ENCODE peak calls at places on chromosome 1, in seven cellular contexts. Y is anterior cingulate cortex, V is astrocyte of the spinal cord, N is NB4, Q is NCI-H1694, G is cardiac fibroblast, P is Right ventricle myocardium superior. W is an unnamed sample.

GRCh38 chr1:39491146-39491921 is at the start of gene BMP8A:
- DNase-seq in Y (no peak), Q (peak; percentile 99), N (peak; percentile 62), V (no peak), P (peak; percentile 65), G (no peak), W (peak; percentile 49)

GRCh38 chr1:163538682-163539081 is 216.9 kb downstream of the NUF2 start:
- DNase-seq in N (no peak), P (no peak), Q (no peak), G (no peak), Y (no peak), V (no peak), W (no peak)

GRCh38 chr1:71093938-71094337 is 13.1 kb upstream of the ZRANB2 start:
- DNase-seq in V (peak; percentile 38), G (peak; percentile 55), Q (peak; percentile 62), P (no peak), N (peak; percentile 21), Y (no peak), W (peak; percentile 21)

GRCh38 chr1:2255420-2256369 is 27.6 kb downstream of the SKI start:
- DNase-seq in P (no peak), N (peak; percentile 79), V (peak; percentile 71), Y (no peak), Q (no peak), G (peak; percentile 90), W (peak; percentile 45)

GRCh38 chr1:160748182-160748876 is 9.3 kb downstream of the SLAMF7 start:
- DNase-seq in P (no peak), Y (no peak), G (peak; percentile 27), Q (no peak), V (peak; percentile 4), N (peak; percentile 30), W (no peak)

GRCh38 chr1:205680073-205680851 is at the start of gene SLC45A3:
- DNase-seq in Q (no peak), G (peak; percentile 18), P (no peak), Y (no peak), N (peak; percentile 53), V (no peak), W (no peak)

GRCh38 chr1:215842905-215843304 is 275.8 kb downstream of the KCTD3 start:
- DNase-seq in G (no peak), V (peak; percentile 32), Y (no peak), N (no peak), Q (no peak), P (no peak), W (no peak)

GRCh38 chr1:156625436-156626078 is 6.3 kb downstream of the HAPLN2 start:
- DNase-seq in P (peak; percentile 74), V (peak; percentile 40), Q (peak; percentile 87), G (peak; percentile 48), Y (peak; percentile 24), N (peak; percentile 52), W (peak; percentile 66)

GRCh38 chr1:66676616-66677298 is 75.5 kb upstream of the DYNLT5 start:
- DNase-seq in V (peak; percentile 91), Y (no peak), Q (no peak), G (peak; percentile 92), N (no peak), P (no peak), W (no peak)

GRCh38 chr1:31701137-31701736 is 2.6 kb downstream of the COL16A1 start:
- DNase-seq in V (peak; percentile 97), Q (peak; percentile 15), G (peak; percentile 99), P (peak; percentile 91), N (peak; percentile 85), Y (peak; percentile 91), W (no peak)

GRCh38 chr1:198934901-198935301 is 296.1 kb downstream of the PTPRC start:
- DNase-seq in N (peak; percentile 77), V (no peak), Q (no peak), P (no peak), Y (no peak), G (peak; percentile 64), W (no peak)

GRCh38 chr1:147167361-147167760 is 4.9 kb downstream of the PRKAB2 start:
- DNase-seq in Q (no peak), V (peak; percentile 96), N (no peak), P (no peak), G (peak; percentile 97), Y (no peak), W (no peak)

W was measured in SK-N-DZ.